ENCODE peak calls at places on chromosomes 13 and 19, in eight cellular contexts. One of them, this sample, is unnamed.

GRCh38 chr19:1942078-1942933 is 1.3 kb downstream of the CSNK1G2 start:
- DNase-seq in GM12891: peak
- DNase-seq in right lobe of liver: peak
- DNase-seq in transverse colon: peak
- DNase-seq in thyroid gland: peak
- DNase-seq in testis: peak
- DNase-seq in heart left ventricle: peak
- DNase-seq in uterus: peak
- DNase-seq in this sample: peak

GRCh38 chr13:27535546-27535945 is 84.8 kb downstream of the LNX2 start:
- DNase-seq in GM12891: no peak
- DNase-seq in right lobe of liver: no peak
- DNase-seq in transverse colon: no peak
- DNase-seq in thyroid gland: no peak
- DNase-seq in testis: no peak
- DNase-seq in heart left ventricle: no peak
- DNase-seq in uterus: no peak
- DNase-seq in this sample: no peak

GRCh38 chr19:6721773-6722172 is 1.3 kb upstream of the C3 start:
- DNase-seq in GM12891: no peak
- DNase-seq in right lobe of liver: no peak
- DNase-seq in transverse colon: no peak
- DNase-seq in thyroid gland: no peak
- DNase-seq in testis: no peak
- DNase-seq in heart left ventricle: no peak
- DNase-seq in uterus: no peak
- DNase-seq in this sample: no peak

GRCh38 chr19:10289167-10289835 is 451 bp upstream of the ICAM5 start:
- DNase-seq in GM12891: no peak
- DNase-seq in right lobe of liver: no peak
- DNase-seq in transverse colon: peak
- DNase-seq in thyroid gland: no peak
- DNase-seq in testis: no peak
- DNase-seq in heart left ventricle: peak
- DNase-seq in uterus: no peak
- DNase-seq in this sample: peak

GRCh38 chr19:28333909-28334308 is 879.0 kb downstream of the UQCRFS1 start:
- DNase-seq in GM12891: no peak
- DNase-seq in right lobe of liver: no peak
- DNase-seq in transverse colon: no peak
- DNase-seq in thyroid gland: no peak
- DNase-seq in testis: no peak
- DNase-seq in heart left ventricle: no peak
- DNase-seq in uterus: no peak
- DNase-seq in this sample: no peak

GRCh38 chr19:12156254-12157058 is at the start of gene ZNF625:
- DNase-seq in GM12891: peak
- DNase-seq in right lobe of liver: peak
- DNase-seq in transverse colon: peak
- DNase-seq in thyroid gland: peak
- DNase-seq in testis: peak
- DNase-seq in heart left ventricle: peak
- DNase-seq in uterus: peak
- DNase-seq in this sample: peak

GRCh38 chr13:79108914-79109643 is 297.0 kb downstream of the RBM26 start:
- DNase-seq in GM12891: no peak
- DNase-seq in right lobe of liver: no peak
- DNase-seq in transverse colon: no peak
- DNase-seq in thyroid gland: no peak
- DNase-seq in testis: no peak
- DNase-seq in heart left ventricle: no peak
- DNase-seq in uterus: no peak
- DNase-seq in this sample: no peak

GRCh38 chr13:85549819-85550218 is 249.4 kb downstream of the SLITRK6 start:
- DNase-seq in GM12891: no peak
- DNase-seq in right lobe of liver: no peak
- DNase-seq in transverse colon: no peak
- DNase-seq in thyroid gland: no peak
- DNase-seq in testis: no peak
- DNase-seq in heart left ventricle: no peak
- DNase-seq in uterus: no peak
- DNase-seq in this sample: no peak

GRCh38 chr19:3110126-3110825 is 16.1 kb downstream of the GNA11 start:
- DNase-seq in GM12891: no peak
- DNase-seq in right lobe of liver: no peak
- DNase-seq in transverse colon: no peak
- DNase-seq in thyroid gland: no peak
- DNase-seq in testis: no peak
- DNase-seq in heart left ventricle: peak
- DNase-seq in uterus: no peak
- DNase-seq in this sample: no peak

GRCh38 chr13:80448725-80449124 is 107.8 kb upstream of the SPRY2 start:
- DNase-seq in GM12891: no peak
- DNase-seq in right lobe of liver: no peak
- DNase-seq in transverse colon: no peak
- DNase-seq in thyroid gland: no peak
- DNase-seq in testis: no peak
- DNase-seq in heart left ventricle: no peak
- DNase-seq in uterus: no peak
- DNase-seq in this sample: no peak

GRCh38 chr19:46904114-46905060 is 43.6 kb downstream of the ARHGAP35 start:
- DNase-seq in GM12891: no peak
- DNase-seq in right lobe of liver: no peak
- DNase-seq in transverse colon: no peak
- DNase-seq in thyroid gland: no peak
- DNase-seq in testis: peak
- DNase-seq in heart left ventricle: peak
- DNase-seq in uterus: peak
- DNase-seq in this sample: no peak

GRCh38 chr19:56507446-56508281 is at the start of gene ZNF471:
- DNase-seq in GM12891: no peak
- DNase-seq in right lobe of liver: peak
- DNase-seq in transverse colon: peak
- DNase-seq in thyroid gland: peak
- DNase-seq in testis: peak
- DNase-seq in heart left ventricle: peak
- DNase-seq in uterus: peak
- DNase-seq in this sample: peak

GRCh38 chr13:92251815-92252214 is 853.4 kb downstream of the GPC5 start:
- DNase-seq in GM12891: no peak
- DNase-seq in right lobe of liver: no peak
- DNase-seq in transverse colon: no peak
- DNase-seq in thyroid gland: no peak
- DNase-seq in testis: no peak
- DNase-seq in heart left ventricle: no peak
- DNase-seq in uterus: no peak
- DNase-seq in this sample: no peak

GRCh38 chr13:113152894-113153809 is 5.3 kb upstream of the PROZ start:
- DNase-seq in GM12891: no peak
- DNase-seq in right lobe of liver: peak
- DNase-seq in transverse colon: peak
- DNase-seq in thyroid gland: peak
- DNase-seq in testis: peak
- DNase-seq in heart left ventricle: peak
- DNase-seq in uterus: peak
- DNase-seq in this sample: no peak

GRCh38 chr13:50081106-50081898 is 66.1 kb downstream of the KCNRG start:
- DNase-seq in GM12891: peak
- DNase-seq in right lobe of liver: peak
- DNase-seq in transverse colon: peak
- DNase-seq in thyroid gland: peak
- DNase-seq in testis: peak
- DNase-seq in heart left ventricle: peak
- DNase-seq in uterus: peak
- DNase-seq in this sample: no peak

GRCh38 chr13:49584771-49585182 is 581 bp downstream of the RCBTB1 start:
- DNase-seq in GM12891: no peak
- DNase-seq in right lobe of liver: no peak
- DNase-seq in transverse colon: no peak
- DNase-seq in thyroid gland: peak
- DNase-seq in testis: no peak
- DNase-seq in heart left ventricle: no peak
- DNase-seq in uterus: no peak
- DNase-seq in this sample: no peak

GRCh38 chr13:42735011-42735410 is 46.4 kb upstream of the FAM216B start:
- DNase-seq in GM12891: no peak
- DNase-seq in right lobe of liver: no peak
- DNase-seq in transverse colon: no peak
- DNase-seq in thyroid gland: no peak
- DNase-seq in testis: no peak
- DNase-seq in heart left ventricle: no peak
- DNase-seq in uterus: no peak
- DNase-seq in this sample: no peak

DNA sequence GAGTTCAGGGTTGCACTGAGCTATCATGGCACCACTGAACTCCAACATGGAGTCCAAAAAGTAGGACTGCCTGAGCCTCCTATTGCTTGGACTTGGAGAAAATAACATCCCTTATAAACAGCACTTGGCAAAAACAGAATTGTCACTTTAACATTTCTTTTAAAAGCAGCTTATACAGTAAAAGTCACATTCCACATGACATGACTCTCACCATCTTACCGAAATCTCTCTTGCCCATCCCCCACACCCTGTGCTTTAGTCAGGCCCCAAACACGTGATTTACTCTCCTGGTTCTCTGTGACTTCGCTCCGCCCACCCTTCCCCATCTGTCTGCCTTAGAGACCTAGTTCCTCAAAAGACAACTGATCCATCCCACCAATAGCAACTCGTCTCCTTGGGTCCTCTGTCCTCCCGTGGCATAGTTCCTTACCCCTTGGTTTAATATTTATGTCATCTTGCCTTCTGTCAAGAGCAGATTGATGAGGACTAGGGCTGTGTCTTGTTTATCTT is 4.6 kb downstream of the SAFB start:
- DNase-seq in GM12891: peak
- DNase-seq in right lobe of liver: peak
- DNase-seq in transverse colon: peak
- DNase-seq in thyroid gland: no peak
- DNase-seq in testis: peak
- DNase-seq in heart left ventricle: peak
- DNase-seq in uterus: no peak
- DNase-seq in this sample: no peak
- TF ChIP-seq POLR2A in GM12891: no peak
- TF ChIP-seq POLR2A in right lobe of liver: no peak
- TF ChIP-seq POLR2A in transverse colon: no peak
- TF ChIP-seq POLR2A in thyroid gland: no peak
- TF ChIP-seq POLR2A in testis: no peak
- TF ChIP-seq POLR2A in heart left ventricle: no peak
- TF ChIP-seq POLR2A in uterus: no peak
- TF ChIP-seq POLR2A in this sample: no peak

DNA sequence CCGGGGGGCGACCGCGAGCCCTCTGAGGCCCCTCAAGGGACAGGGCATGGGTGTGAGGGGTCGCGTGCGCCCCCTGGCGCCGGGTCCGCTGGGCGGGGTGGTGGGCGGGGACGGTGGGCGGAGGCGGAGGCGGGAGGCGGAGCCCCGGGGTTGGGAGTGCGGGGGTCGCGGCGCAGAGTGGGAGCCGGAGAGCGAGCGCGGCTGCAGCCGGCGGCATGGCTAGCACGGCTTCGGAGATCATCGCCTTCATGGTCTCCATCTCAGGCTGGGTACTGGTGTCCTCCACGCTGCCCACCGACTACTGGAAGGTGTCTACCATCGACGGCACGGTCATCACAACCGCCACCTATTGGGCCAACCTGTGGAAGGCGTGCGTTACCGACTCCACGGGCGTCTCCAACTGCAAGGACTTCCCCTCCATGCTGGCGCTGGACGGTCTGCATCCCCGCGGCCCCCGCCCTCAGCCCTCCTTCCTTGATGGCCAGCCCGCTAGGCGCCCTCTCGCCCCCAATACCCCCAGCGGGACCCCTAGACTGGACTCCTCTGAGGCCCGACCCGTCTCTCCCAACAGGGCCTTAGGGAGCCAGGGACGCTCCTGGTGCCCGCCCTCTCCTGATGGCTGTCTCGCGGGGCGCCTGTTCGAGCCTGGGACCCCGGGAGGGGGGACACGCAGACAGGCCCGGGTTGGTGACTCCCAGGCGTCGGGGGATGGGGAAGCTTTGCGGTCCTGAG is at the start of gene CLDN10:
- DNase-seq in GM12891: no peak
- DNase-seq in right lobe of liver: no peak
- DNase-seq in transverse colon: no peak
- DNase-seq in thyroid gland: no peak
- DNase-seq in testis: peak
- DNase-seq in heart left ventricle: no peak
- DNase-seq in uterus: no peak
- DNase-seq in this sample: no peak
- TF ChIP-seq POLR2A in GM12891: no peak
- TF ChIP-seq POLR2A in right lobe of liver: no peak
- TF ChIP-seq POLR2A in transverse colon: no peak
- TF ChIP-seq POLR2A in thyroid gland: no peak
- TF ChIP-seq POLR2A in testis: no peak
- TF ChIP-seq POLR2A in heart left ventricle: no peak
- TF ChIP-seq POLR2A in uterus: no peak
- TF ChIP-seq POLR2A in this sample: no peak

GRCh38 chr19:13835791-13836723 is 40.8 kb downstream of the ZSWIM4 start:
- DNase-seq in GM12891: no peak
- DNase-seq in right lobe of liver: peak
- DNase-seq in transverse colon: no peak
- DNase-seq in thyroid gland: peak
- DNase-seq in testis: no peak
- DNase-seq in heart left ventricle: peak
- DNase-seq in uterus: no peak
- DNase-seq in this sample: no peak

GRCh38 chr19:13834308-13834790 is 39.1 kb downstream of the ZSWIM4 start:
- DNase-seq in GM12891: no peak
- DNase-seq in right lobe of liver: no peak
- DNase-seq in transverse colon: no peak
- DNase-seq in thyroid gland: no peak
- DNase-seq in testis: no peak
- DNase-seq in heart left ventricle: no peak
- DNase-seq in uterus: peak
- DNase-seq in this sample: no peak

GRCh38 chr19:13832096-13832495 is 36.9 kb downstream of the ZSWIM4 start:
- DNase-seq in GM12891: no peak
- DNase-seq in right lobe of liver: no peak
- DNase-seq in transverse colon: no peak
- DNase-seq in thyroid gland: no peak
- DNase-seq in testis: no peak
- DNase-seq in heart left ventricle: no peak
- DNase-seq in uterus: no peak
- DNase-seq in this sample: no peak

GRCh38 chr19:13831560-13832056 is 36.4 kb downstream of the ZSWIM4 start:
- DNase-seq in GM12891: no peak
- DNase-seq in right lobe of liver: no peak
- DNase-seq in transverse colon: no peak
- DNase-seq in thyroid gland: no peak
- DNase-seq in testis: no peak
- DNase-seq in heart left ventricle: no peak
- DNase-seq in uterus: peak
- DNase-seq in this sample: no peak

GRCh38 chr19:13833330-13834265 is 38.4 kb downstream of the ZSWIM4 start:
- DNase-seq in GM12891: peak
- DNase-seq in right lobe of liver: peak
- DNase-seq in transverse colon: peak
- DNase-seq in thyroid gland: peak
- DNase-seq in testis: peak
- DNase-seq in heart left ventricle: peak
- DNase-seq in uterus: peak
- DNase-seq in this sample: peak
- TF ChIP-seq POLR2A in GM12891: peak
- TF ChIP-seq POLR2A in right lobe of liver: no peak
- TF ChIP-seq POLR2A in transverse colon: peak
- TF ChIP-seq POLR2A in thyroid gland: no peak
- TF ChIP-seq POLR2A in testis: no peak
- TF ChIP-seq POLR2A in heart left ventricle: no peak
- TF ChIP-seq POLR2A in uterus: peak
- TF ChIP-seq POLR2A in this sample: no peak

GRCh38 chr13:46605089-46605488 is 52.1 kb downstream of the LRCH1 start:
- DNase-seq in GM12891: no peak
- DNase-seq in right lobe of liver: peak
- DNase-seq in transverse colon: no peak
- DNase-seq in thyroid gland: peak
- DNase-seq in testis: no peak
- DNase-seq in heart left ventricle: no peak
- DNase-seq in uterus: no peak
- DNase-seq in this sample: no peak
- TF ChIP-seq POLR2A in GM12891: no peak
- TF ChIP-seq POLR2A in right lobe of liver: no peak
- TF ChIP-seq POLR2A in transverse colon: no peak
- TF ChIP-seq POLR2A in thyroid gland: no peak
- TF ChIP-seq POLR2A in testis: no peak
- TF ChIP-seq POLR2A in heart left ventricle: no peak
- TF ChIP-seq POLR2A in uterus: no peak
- TF ChIP-seq POLR2A in this sample: no peak

This sample was measured in H54.